ENCODE peak calls at places on chromosome 3, in eight cellular contexts. One of them, this sample, is unnamed.

GRCh38 chr3:169288548-169288947 is 375.0 kb downstream of the MECOM start:
- DNase-seq in CD8-positive, alpha-beta memory T cell: no peak
- DNase-seq in SW 1271: no peak
- DNase-seq in activated T-helper 1 cell treated with anti-CD3 and anti-CD28 coated beads, Interleukin-12 subunit alpha, Interleukin-12 subunit beta, Interleukin-2, Interleukin-4 antibody, amounts not matched to agents 30 ng/mL and 10 ng/mL and 1 ng/mL, durations not matched to agents 14 hours and 24 hours and 36 hours: no peak
- DNase-seq in occipital lobe: no peak
- DNase-seq in OCI-LY7: no peak
- DNase-seq in NCI-H2171: no peak
- DNase-seq in NCI-H460: no peak
- DNase-seq in this sample: no peak

GRCh38 chr3:183318846-183319770 is 66.1 kb downstream of the B3GNT5 start:
- DNase-seq in CD8-positive, alpha-beta memory T cell: no peak
- DNase-seq in SW 1271: no peak
- DNase-seq in activated T-helper 1 cell treated with anti-CD3 and anti-CD28 coated beads, Interleukin-12 subunit alpha, Interleukin-12 subunit beta, Interleukin-2, Interleukin-4 antibody, amounts not matched to agents 30 ng/mL and 10 ng/mL and 1 ng/mL, durations not matched to agents 14 hours and 24 hours and 36 hours: no peak
- DNase-seq in occipital lobe: no peak
- DNase-seq in OCI-LY7: no peak
- DNase-seq in NCI-H2171: no peak
- DNase-seq in NCI-H460: no peak
- DNase-seq in this sample: no peak

GRCh38 chr3:112682361-112682760 is 41.4 kb upstream of the CCDC80 start:
- DNase-seq in CD8-positive, alpha-beta memory T cell: no peak
- DNase-seq in SW 1271: no peak
- DNase-seq in activated T-helper 1 cell treated with anti-CD3 and anti-CD28 coated beads, Interleukin-12 subunit alpha, Interleukin-12 subunit beta, Interleukin-2, Interleukin-4 antibody, amounts not matched to agents 30 ng/mL and 10 ng/mL and 1 ng/mL, durations not matched to agents 14 hours and 24 hours and 36 hours: no peak
- DNase-seq in occipital lobe: no peak
- DNase-seq in OCI-LY7: no peak
- DNase-seq in NCI-H2171: no peak
- DNase-seq in NCI-H460: no peak
- DNase-seq in this sample: no peak

GRCh38 chr3:147117631-147118030 is 288.7 kb downstream of the ZIC4 start:
- DNase-seq in CD8-positive, alpha-beta memory T cell: no peak
- DNase-seq in SW 1271: no peak
- DNase-seq in activated T-helper 1 cell treated with anti-CD3 and anti-CD28 coated beads, Interleukin-12 subunit alpha, Interleukin-12 subunit beta, Interleukin-2, Interleukin-4 antibody, amounts not matched to agents 30 ng/mL and 10 ng/mL and 1 ng/mL, durations not matched to agents 14 hours and 24 hours and 36 hours: no peak
- DNase-seq in occipital lobe: no peak
- DNase-seq in OCI-LY7: no peak
- DNase-seq in NCI-H2171: no peak
- DNase-seq in NCI-H460: no peak
- DNase-seq in this sample: no peak

GRCh38 chr3:50675179-50676030 is 678 bp downstream of the DOCK3 start:
- DNase-seq in CD8-positive, alpha-beta memory T cell: peak; percentile 27
- DNase-seq in SW 1271: peak; percentile 5
- DNase-seq in activated T-helper 1 cell treated with anti-CD3 and anti-CD28 coated beads, Interleukin-12 subunit alpha, Interleukin-12 subunit beta, Interleukin-2, Interleukin-4 antibody, amounts not matched to agents 30 ng/mL and 10 ng/mL and 1 ng/mL, durations not matched to agents 14 hours and 24 hours and 36 hours: peak; percentile 33
- DNase-seq in occipital lobe: peak; percentile 46
- DNase-seq in OCI-LY7: peak; percentile 10
- DNase-seq in NCI-H2171: peak; percentile 47
- DNase-seq in NCI-H460: peak; percentile 13
- DNase-seq in this sample: no peak

GRCh38 chr3:88713233-88713691 is 394.2 kb upstream of the EPHA3 start:
- DNase-seq in CD8-positive, alpha-beta memory T cell: no peak
- DNase-seq in SW 1271: no peak
- DNase-seq in activated T-helper 1 cell treated with anti-CD3 and anti-CD28 coated beads, Interleukin-12 subunit alpha, Interleukin-12 subunit beta, Interleukin-2, Interleukin-4 antibody, amounts not matched to agents 30 ng/mL and 10 ng/mL and 1 ng/mL, durations not matched to agents 14 hours and 24 hours and 36 hours: no peak
- DNase-seq in occipital lobe: no peak
- DNase-seq in OCI-LY7: no peak
- DNase-seq in NCI-H2171: no peak
- DNase-seq in NCI-H460: no peak
- DNase-seq in this sample: no peak

GRCh38 chr3:197454014-197454413 is 101.8 kb downstream of the BDH1 start:
- DNase-seq in CD8-positive, alpha-beta memory T cell: no peak
- DNase-seq in SW 1271: no peak
- DNase-seq in activated T-helper 1 cell treated with anti-CD3 and anti-CD28 coated beads, Interleukin-12 subunit alpha, Interleukin-12 subunit beta, Interleukin-2, Interleukin-4 antibody, amounts not matched to agents 30 ng/mL and 10 ng/mL and 1 ng/mL, durations not matched to agents 14 hours and 24 hours and 36 hours: no peak
- DNase-seq in occipital lobe: no peak
- DNase-seq in OCI-LY7: peak; percentile 27
- DNase-seq in NCI-H2171: no peak
- DNase-seq in NCI-H460: no peak
- DNase-seq in this sample: peak; percentile 53

GRCh38 chr3:123026551-123027291 is 842 bp downstream of the SEMA5B start:
- DNase-seq in CD8-positive, alpha-beta memory T cell: no peak
- DNase-seq in SW 1271: no peak
- DNase-seq in activated T-helper 1 cell treated with anti-CD3 and anti-CD28 coated beads, Interleukin-12 subunit alpha, Interleukin-12 subunit beta, Interleukin-2, Interleukin-4 antibody, amounts not matched to agents 30 ng/mL and 10 ng/mL and 1 ng/mL, durations not matched to agents 14 hours and 24 hours and 36 hours: no peak
- DNase-seq in occipital lobe: no peak
- DNase-seq in OCI-LY7: no peak
- DNase-seq in NCI-H2171: no peak
- DNase-seq in NCI-H460: no peak
- DNase-seq in this sample: no peak

GRCh38 chr3:142064454-142064853 is 84.9 kb downstream of the TFDP2 start:
- DNase-seq in CD8-positive, alpha-beta memory T cell: no peak
- DNase-seq in SW 1271: no peak
- DNase-seq in activated T-helper 1 cell treated with anti-CD3 and anti-CD28 coated beads, Interleukin-12 subunit alpha, Interleukin-12 subunit beta, Interleukin-2, Interleukin-4 antibody, amounts not matched to agents 30 ng/mL and 10 ng/mL and 1 ng/mL, durations not matched to agents 14 hours and 24 hours and 36 hours: no peak
- DNase-seq in occipital lobe: no peak
- DNase-seq in OCI-LY7: no peak
- DNase-seq in NCI-H2171: no peak
- DNase-seq in NCI-H460: no peak
- DNase-seq in this sample: no peak

GRCh38 chr3:120052685-120053084 is 41.6 kb downstream of the GSK3B start:
- DNase-seq in CD8-positive, alpha-beta memory T cell: no peak
- DNase-seq in SW 1271: no peak
- DNase-seq in activated T-helper 1 cell treated with anti-CD3 and anti-CD28 coated beads, Interleukin-12 subunit alpha, Interleukin-12 subunit beta, Interleukin-2, Interleukin-4 antibody, amounts not matched to agents 30 ng/mL and 10 ng/mL and 1 ng/mL, durations not matched to agents 14 hours and 24 hours and 36 hours: no peak
- DNase-seq in occipital lobe: no peak
- DNase-seq in OCI-LY7: no peak
- DNase-seq in NCI-H2171: no peak
- DNase-seq in NCI-H460: no peak
- DNase-seq in this sample: no peak

GRCh38 chr3:171810278-171811058 is at the start of gene PLD1:
- DNase-seq in CD8-positive, alpha-beta memory T cell: no peak
- DNase-seq in SW 1271: peak; percentile 80
- DNase-seq in activated T-helper 1 cell treated with anti-CD3 and anti-CD28 coated beads, Interleukin-12 subunit alpha, Interleukin-12 subunit beta, Interleukin-2, Interleukin-4 antibody, amounts not matched to agents 30 ng/mL and 10 ng/mL and 1 ng/mL, durations not matched to agents 14 hours and 24 hours and 36 hours: peak; percentile 8
- DNase-seq in occipital lobe: peak; percentile 85
- DNase-seq in OCI-LY7: no peak
- DNase-seq in NCI-H2171: peak; percentile 74
- DNase-seq in NCI-H460: peak; percentile 88
- DNase-seq in this sample: peak; percentile 80

GRCh38 chr3:175088981-175089380 is 229.8 kb downstream of the NAALADL2 start:
- DNase-seq in CD8-positive, alpha-beta memory T cell: no peak
- DNase-seq in SW 1271: no peak
- DNase-seq in activated T-helper 1 cell treated with anti-CD3 and anti-CD28 coated beads, Interleukin-12 subunit alpha, Interleukin-12 subunit beta, Interleukin-2, Interleukin-4 antibody, amounts not matched to agents 30 ng/mL and 10 ng/mL and 1 ng/mL, durations not matched to agents 14 hours and 24 hours and 36 hours: no peak
- DNase-seq in occipital lobe: no peak
- DNase-seq in OCI-LY7: no peak
- DNase-seq in NCI-H2171: no peak
- DNase-seq in NCI-H460: no peak
- DNase-seq in this sample: no peak

GRCh38 chr3:117868766-117869165 is 1159.2 kb downstream of the TUSC7 start:
- DNase-seq in CD8-positive, alpha-beta memory T cell: no peak
- DNase-seq in SW 1271: no peak
- DNase-seq in activated T-helper 1 cell treated with anti-CD3 and anti-CD28 coated beads, Interleukin-12 subunit alpha, Interleukin-12 subunit beta, Interleukin-2, Interleukin-4 antibody, amounts not matched to agents 30 ng/mL and 10 ng/mL and 1 ng/mL, durations not matched to agents 14 hours and 24 hours and 36 hours: no peak
- DNase-seq in occipital lobe: no peak
- DNase-seq in OCI-LY7: no peak
- DNase-seq in NCI-H2171: no peak
- DNase-seq in NCI-H460: no peak
- DNase-seq in this sample: peak; percentile 60

GRCh38 chr3:155382396-155383042 is 89.0 kb upstream of the STRIT1 start:
- DNase-seq in CD8-positive, alpha-beta memory T cell: no peak
- DNase-seq in SW 1271: peak; percentile 43
- DNase-seq in activated T-helper 1 cell treated with anti-CD3 and anti-CD28 coated beads, Interleukin-12 subunit alpha, Interleukin-12 subunit beta, Interleukin-2, Interleukin-4 antibody, amounts not matched to agents 30 ng/mL and 10 ng/mL and 1 ng/mL, durations not matched to agents 14 hours and 24 hours and 36 hours: no peak
- DNase-seq in occipital lobe: no peak
- DNase-seq in OCI-LY7: peak; percentile 53
- DNase-seq in NCI-H2171: no peak
- DNase-seq in NCI-H460: peak; percentile 41
- DNase-seq in this sample: peak; percentile 67

GRCh38 chr3:103968751-103969150 is 1398.0 kb upstream of the ALCAM start:
- DNase-seq in CD8-positive, alpha-beta memory T cell: no peak
- DNase-seq in SW 1271: no peak
- DNase-seq in activated T-helper 1 cell treated with anti-CD3 and anti-CD28 coated beads, Interleukin-12 subunit alpha, Interleukin-12 subunit beta, Interleukin-2, Interleukin-4 antibody, amounts not matched to agents 30 ng/mL and 10 ng/mL and 1 ng/mL, durations not matched to agents 14 hours and 24 hours and 36 hours: no peak
- DNase-seq in occipital lobe: no peak
- DNase-seq in OCI-LY7: no peak
- DNase-seq in NCI-H2171: no peak
- DNase-seq in NCI-H460: no peak
- DNase-seq in this sample: no peak

GRCh38 chr3:152943645-152944044 is 108.7 kb downstream of the P2RY1 start:
- DNase-seq in CD8-positive, alpha-beta memory T cell: no peak
- DNase-seq in SW 1271: no peak
- DNase-seq in activated T-helper 1 cell treated with anti-CD3 and anti-CD28 coated beads, Interleukin-12 subunit alpha, Interleukin-12 subunit beta, Interleukin-2, Interleukin-4 antibody, amounts not matched to agents 30 ng/mL and 10 ng/mL and 1 ng/mL, durations not matched to agents 14 hours and 24 hours and 36 hours: no peak
- DNase-seq in occipital lobe: no peak
- DNase-seq in OCI-LY7: no peak
- DNase-seq in NCI-H2171: no peak
- DNase-seq in NCI-H460: no peak
- DNase-seq in this sample: peak; percentile 11

GRCh38 chr3:88150371-88150770 is 612 bp downstream of the C3orf38 start:
- DNase-seq in CD8-positive, alpha-beta memory T cell: peak; percentile 17
- DNase-seq in SW 1271: no peak
- DNase-seq in activated T-helper 1 cell treated with anti-CD3 and anti-CD28 coated beads, Interleukin-12 subunit alpha, Interleukin-12 subunit beta, Interleukin-2, Interleukin-4 antibody, amounts not matched to agents 30 ng/mL and 10 ng/mL and 1 ng/mL, durations not matched to agents 14 hours and 24 hours and 36 hours: no peak
- DNase-seq in occipital lobe: no peak
- DNase-seq in OCI-LY7: peak; percentile 50
- DNase-seq in NCI-H2171: no peak
- DNase-seq in NCI-H460: no peak
- DNase-seq in this sample: no peak

GRCh38 chr3:106007512-106007911 is 138.7 kb upstream of the CBLB start:
- DNase-seq in CD8-positive, alpha-beta memory T cell: no peak
- DNase-seq in SW 1271: no peak
- DNase-seq in activated T-helper 1 cell treated with anti-CD3 and anti-CD28 coated beads, Interleukin-12 subunit alpha, Interleukin-12 subunit beta, Interleukin-2, Interleukin-4 antibody, amounts not matched to agents 30 ng/mL and 10 ng/mL and 1 ng/mL, durations not matched to agents 14 hours and 24 hours and 36 hours: no peak
- DNase-seq in occipital lobe: no peak
- DNase-seq in OCI-LY7: no peak
- DNase-seq in NCI-H2171: no peak
- DNase-seq in NCI-H460: no peak
- DNase-seq in this sample: no peak

GRCh38 chr3:187014417-187014864 is 84.1 kb downstream of the ST6GAL1 start:
- DNase-seq in CD8-positive, alpha-beta memory T cell: no peak
- DNase-seq in SW 1271: no peak
- DNase-seq in activated T-helper 1 cell treated with anti-CD3 and anti-CD28 coated beads, Interleukin-12 subunit alpha, Interleukin-12 subunit beta, Interleukin-2, Interleukin-4 antibody, amounts not matched to agents 30 ng/mL and 10 ng/mL and 1 ng/mL, durations not matched to agents 14 hours and 24 hours and 36 hours: no peak
- DNase-seq in occipital lobe: no peak
- DNase-seq in OCI-LY7: no peak
- DNase-seq in NCI-H2171: no peak
- DNase-seq in NCI-H460: no peak
- DNase-seq in this sample: peak; percentile 39

GRCh38 chr3:15629860-15630597 is 28.5 kb downstream of the BTD start:
- DNase-seq in CD8-positive, alpha-beta memory T cell: peak; percentile 67
- DNase-seq in SW 1271: peak; percentile 89
- DNase-seq in activated T-helper 1 cell treated with anti-CD3 and anti-CD28 coated beads, Interleukin-12 subunit alpha, Interleukin-12 subunit beta, Interleukin-2, Interleukin-4 antibody, amounts not matched to agents 30 ng/mL and 10 ng/mL and 1 ng/mL, durations not matched to agents 14 hours and 24 hours and 36 hours: peak; percentile 69
- DNase-seq in occipital lobe: peak; percentile 39
- DNase-seq in OCI-LY7: peak; percentile 87
- DNase-seq in NCI-H2171: no peak
- DNase-seq in NCI-H460: peak; percentile 86
- DNase-seq in this sample: peak; percentile 88

GRCh38 chr3:143849854-143850549 is 1.7 kb upstream of the SLC9A9 start:
- DNase-seq in CD8-positive, alpha-beta memory T cell: no peak
- DNase-seq in SW 1271: no peak
- DNase-seq in activated T-helper 1 cell treated with anti-CD3 and anti-CD28 coated beads, Interleukin-12 subunit alpha, Interleukin-12 subunit beta, Interleukin-2, Interleukin-4 antibody, amounts not matched to agents 30 ng/mL and 10 ng/mL and 1 ng/mL, durations not matched to agents 14 hours and 24 hours and 36 hours: no peak
- DNase-seq in occipital lobe: no peak
- DNase-seq in OCI-LY7: no peak
- DNase-seq in NCI-H2171: no peak
- DNase-seq in NCI-H460: no peak
- DNase-seq in this sample: peak; percentile 84

GRCh38 chr3:187255314-187255713 is 36.2 kb downstream of the MASP1 start:
- DNase-seq in CD8-positive, alpha-beta memory T cell: no peak
- DNase-seq in SW 1271: no peak
- DNase-seq in activated T-helper 1 cell treated with anti-CD3 and anti-CD28 coated beads, Interleukin-12 subunit alpha, Interleukin-12 subunit beta, Interleukin-2, Interleukin-4 antibody, amounts not matched to agents 30 ng/mL and 10 ng/mL and 1 ng/mL, durations not matched to agents 14 hours and 24 hours and 36 hours: no peak
- DNase-seq in occipital lobe: no peak
- DNase-seq in OCI-LY7: no peak
- DNase-seq in NCI-H2171: no peak
- DNase-seq in NCI-H460: no peak
- DNase-seq in this sample: no peak

GRCh38 chr3:62220616-62221015 is 152.7 kb downstream of the FEZF2 start:
- DNase-seq in CD8-positive, alpha-beta memory T cell: no peak
- DNase-seq in SW 1271: no peak
- DNase-seq in activated T-helper 1 cell treated with anti-CD3 and anti-CD28 coated beads, Interleukin-12 subunit alpha, Interleukin-12 subunit beta, Interleukin-2, Interleukin-4 antibody, amounts not matched to agents 30 ng/mL and 10 ng/mL and 1 ng/mL, durations not matched to agents 14 hours and 24 hours and 36 hours: no peak
- DNase-seq in occipital lobe: no peak
- DNase-seq in OCI-LY7: no peak
- DNase-seq in NCI-H2171: no peak
- DNase-seq in NCI-H460: no peak
- DNase-seq in this sample: no peak

GRCh38 chr3:98986073-98986472 is 84.6 kb upstream of the DCBLD2 start:
- DNase-seq in CD8-positive, alpha-beta memory T cell: no peak
- DNase-seq in SW 1271: peak; percentile 62
- DNase-seq in activated T-helper 1 cell treated with anti-CD3 and anti-CD28 coated beads, Interleukin-12 subunit alpha, Interleukin-12 subunit beta, Interleukin-2, Interleukin-4 antibody, amounts not matched to agents 30 ng/mL and 10 ng/mL and 1 ng/mL, durations not matched to agents 14 hours and 24 hours and 36 hours: no peak
- DNase-seq in occipital lobe: no peak
- DNase-seq in OCI-LY7: peak; percentile 12
- DNase-seq in NCI-H2171: no peak
- DNase-seq in NCI-H460: no peak
- DNase-seq in this sample: peak; percentile 53

GRCh38 chr3:97872209-97873042 is 50.6 kb downstream of the CRYBG3 start:
- DNase-seq in CD8-positive, alpha-beta memory T cell: peak; percentile 11
- DNase-seq in SW 1271: no peak
- DNase-seq in activated T-helper 1 cell treated with anti-CD3 and anti-CD28 coated beads, Interleukin-12 subunit alpha, Interleukin-12 subunit beta, Interleukin-2, Interleukin-4 antibody, amounts not matched to agents 30 ng/mL and 10 ng/mL and 1 ng/mL, durations not matched to agents 14 hours and 24 hours and 36 hours: peak; percentile 32
- DNase-seq in occipital lobe: no peak
- DNase-seq in OCI-LY7: no peak
- DNase-seq in NCI-H2171: no peak
- DNase-seq in NCI-H460: no peak
- DNase-seq in this sample: peak; percentile 7

This sample was measured in H4.